ENCODE peak calls at places on chromosome 3, in six cellular contexts. C, B, E, R, Y and X are unnamed samples.

GRCh38 chr3:17473761-17474160 is 268.7 kb downstream of the TBC1D5 start:
- DNase-seq in R (no peak), Y (no peak), E (peak), C (no peak), B (no peak), X (no peak)

GRCh38 chr3:195172285-195172684 is 98.7 kb downstream of the XXYLT1 start:
- DNase-seq in C (no peak), B (peak), R (no peak), Y (no peak), E (no peak), X (no peak)

GRCh38 chr3:125585595-125586223 is 9.6 kb downstream of the OSBPL11 start:
- DNase-seq in E (peak), Y (peak), C (peak), B (peak), R (peak), X (no peak)

GRCh38 chr3:124597273-124597672 is 133.0 kb upstream of the UMPS start:
- DNase-seq in B (no peak), R (no peak), C (no peak), E (no peak), Y (no peak), X (no peak)

GRCh38 chr3:102053375-102053989 is 204.2 kb downstream of the NFKBIZ start:
- DNase-seq in E (peak), C (no peak), B (no peak), Y (no peak), R (no peak), X (no peak)

GRCh38 chr3:40642812-40643211 is 118.1 kb downstream of the ZNF621 start:
- DNase-seq in Y (no peak), R (no peak), B (no peak), C (no peak), E (no peak), X (no peak)

GRCh38 chr3:132536442-132537153 is 60.5 kb upstream of the ACKR4 start:
- DNase-seq in E (peak), B (no peak), C (no peak), Y (no peak), R (no peak), X (no peak)

GRCh38 chr3:179943097-179943880 is 93.4 kb downstream of the PEX5L start:
- DNase-seq in E (no peak), Y (no peak), C (no peak), R (no peak), B (no peak), X (no peak)

GRCh38 chr3:139481116-139481515 is 4.8 kb upstream of the RBP2 start:
- DNase-seq in Y (no peak), R (no peak), B (no peak), E (peak), C (no peak), X (no peak)

GRCh38 chr3:139655880-139656279 is 21.9 kb downstream of the NMNAT3 start:
- DNase-seq in E (peak), C (no peak), R (no peak), Y (no peak), B (no peak), X (no peak)

GRCh38 chr3:42019953-42020260 is 58.0 kb upstream of the ULK4 start:
- DNase-seq in E (no peak), R (no peak), C (no peak), B (no peak), Y (no peak), X (no peak)

GRCh38 chr3:150469031-150469930 is 61.2 kb downstream of the TSC22D2 start:
- DNase-seq in Y (peak), C (peak), B (peak), R (no peak), E (peak), X (no peak)

GRCh38 chr3:59535791-59536221 is 486.0 kb upstream of the CFAP20DC start:
- DNase-seq in B (peak), Y (no peak), E (peak), C (no peak), R (no peak), X (no peak)

GRCh38 chr3:20107722-20108121 is 67.5 kb downstream of the KAT2B start:
- DNase-seq in E (no peak), Y (no peak), R (no peak), C (no peak), B (no peak), X (no peak)